ENCODE peak calls at places on chromosomes 13 and 19, in four cellular contexts. P is psoas muscle, B is A549, N is right lobe of liver. V is an unnamed sample.

GRCh38 chr13:36531746-36532486 is 99.6 kb downstream of the CCNA1 start:
- DNase-seq in B (no peak), N (no peak), P (no peak), V (no peak)

GRCh38 chr13:33519561-33520479 is 234.3 kb upstream of the STARD13 start:
- DNase-seq in B (no peak), N (no peak), P (no peak), V (no peak)

GRCh38 chr19:29129148-29129547 is 83.8 kb downstream of the UQCRFS1 start:
- DNase-seq in N (no peak), P (no peak), B (no peak), V (no peak)

GRCh38 chr19:7748756-7749155 is 1.4 kb upstream of the CD209 start:
- DNase-seq in B (no peak), N (no peak), P (no peak), V (no peak)

GRCh38 chr13:44142540-44142867 is 231.1 kb upstream of the SERP2 start:
- DNase-seq in P (no peak), N (no peak), B (peak), V (no peak)

GRCh38 chr19:17292301-17293074 is 10.7 kb downstream of the ABHD8 start:
- DNase-seq in B (peak), N (peak), P (peak), V (peak)

GRCh38 chr19:44883962-44884361 is 7.1 kb upstream of the TOMM40 start:
- DNase-seq in N (no peak), B (no peak), P (no peak), V (no peak)

GRCh38 chr13:23630349-23631093 is 60.3 kb downstream of the TNFRSF19 start:
- DNase-seq in N (no peak), P (no peak), B (no peak), V (no peak)

GRCh38 chr19:3062165-3063105 is at the start of gene TLE5:
- DNase-seq in P (peak), N (peak), B (no peak), V (no peak)

GRCh38 chr19:12527034-12527836 is 24.0 kb downstream of the ZNF564 start:
- DNase-seq in B (no peak), P (no peak), N (no peak), V (no peak)

GRCh38 chr13:91311491-91311890 is 36.0 kb upstream of the MIR17HG start:
- DNase-seq in P (no peak), B (no peak), N (no peak), V (no peak)

GRCh38 chr13:25186187-25186586 is 14.1 kb upstream of the AMER2 start:
- DNase-seq in B (no peak), N (no peak), P (no peak), V (no peak)

GRCh38 chr19:13588953-13589833 is 82.9 kb upstream of the CACNA1A start:
- DNase-seq in P (peak), N (peak), B (peak), V (peak)

GRCh38 chr19:50344661-50345318 is 15.6 kb upstream of the KCNC3 start:
- DNase-seq in B (no peak), N (no peak), P (no peak), V (no peak)

DNA sequence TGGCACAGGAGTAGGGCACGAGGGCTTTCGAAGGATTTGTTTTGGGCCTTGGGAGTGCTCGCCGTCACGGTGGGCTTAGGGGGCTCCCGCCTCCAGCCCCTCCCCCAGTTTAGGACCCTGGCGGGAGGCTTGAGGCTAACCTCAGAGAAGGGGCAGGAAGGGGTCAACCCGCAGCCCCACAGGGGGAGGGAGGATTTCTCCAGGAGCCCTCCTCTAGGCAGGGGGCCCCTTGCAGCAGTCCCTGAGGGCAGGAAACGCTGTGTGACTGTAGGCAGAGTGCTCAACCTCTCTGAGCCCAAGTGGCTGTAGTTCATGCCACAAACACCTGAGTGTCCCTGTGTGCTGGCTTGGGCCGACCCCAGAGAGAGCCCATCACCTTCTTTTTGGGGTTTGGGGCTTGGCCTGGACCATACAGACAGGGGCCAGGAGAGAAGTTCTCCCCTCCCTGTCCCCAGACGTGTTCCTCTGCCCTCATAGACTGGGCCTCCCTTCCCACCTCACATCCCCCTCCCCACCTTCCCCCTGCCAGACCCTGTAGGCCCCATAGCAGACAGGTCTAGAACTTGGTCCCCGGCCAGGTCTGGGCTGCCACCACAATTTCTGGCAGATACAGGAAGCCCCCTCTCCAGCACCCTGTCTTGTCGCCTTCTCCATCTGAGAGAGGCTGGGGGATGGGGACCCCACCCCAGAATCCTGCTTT is 8.1 kb downstream of the ISYNA1 start:
- DNase-seq in N (no peak), B (no peak), P (no peak), V (no peak)
- H3K4me3 ChIP-seq in N (no peak), B (peak), P (peak), V (no peak)

GRCh38 chr19:51607077-51607476 is 23.1 kb downstream of the SIGLEC5 start:
- DNase-seq in P (no peak), N (no peak), B (no peak), V (no peak)
- H3K4me3 ChIP-seq in P (no peak), N (no peak), B (no peak), V (no peak)

GRCh38 chr13:111614613-111615012 is 294.2 kb downstream of the TEX29 start:
- DNase-seq in N (peak), B (no peak), P (no peak), V (no peak)
- H3K4me3 ChIP-seq in N (no peak), B (no peak), P (no peak), V (no peak)

GRCh38 chr13:40660270-40660669 is 6.2 kb downstream of the FOXO1 start:
- DNase-seq in N (no peak), P (no peak), B (no peak), V (no peak)

GRCh38 chr13:40662866-40663265 is 3.6 kb downstream of the FOXO1 start:
- DNase-seq in B (no peak), P (no peak), N (no peak), V (no peak)

GRCh38 chr13:40657307-40657706 is 9.1 kb downstream of the FOXO1 start:
- DNase-seq in P (no peak), N (no peak), B (no peak), V (no peak)

GRCh38 chr13:40657961-40658360 is 8.5 kb downstream of the FOXO1 start:
- DNase-seq in N (no peak), P (no peak), B (no peak), V (no peak)

DNA sequence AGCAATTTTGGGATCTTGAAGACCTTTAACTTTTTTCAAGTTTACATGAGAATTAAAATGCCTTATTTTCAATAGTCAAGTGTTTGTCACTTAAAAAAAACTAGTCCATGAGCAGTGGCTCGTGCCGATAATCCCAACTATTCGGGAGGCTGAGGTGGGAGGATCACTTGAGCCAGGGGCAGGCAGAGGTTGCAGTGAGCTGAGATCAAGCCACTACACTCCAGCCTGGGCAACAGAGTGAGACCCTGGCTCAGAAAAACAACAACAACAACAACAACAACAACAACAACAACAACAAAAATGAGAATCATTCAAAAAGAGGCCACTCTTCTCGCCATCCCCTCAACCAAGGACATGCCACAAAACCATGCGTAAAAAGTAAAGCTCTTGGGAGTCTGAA is 5.7 kb downstream of the FOXO1 start:
- DNase-seq in P (no peak), N (no peak), B (no peak), V (no peak)
- H3K4me3 ChIP-seq in P (peak), N (no peak), B (no peak), V (no peak)

GRCh38 chr13:20387441-20387971 is 138.2 kb downstream of the CRYL1 start:
- DNase-seq in N (no peak), B (no peak), P (no peak), V (no peak)

GRCh38 chr13:20390526-20391175 is 135.0 kb downstream of the CRYL1 start:
- DNase-seq in P (no peak), B (no peak), N (no peak), V (no peak)

GRCh38 chr13:20389696-20390525 is 135.7 kb downstream of the CRYL1 start:
- DNase-seq in P (no peak), N (no peak), B (no peak), V (no peak)

GRCh38 chr13:20387006-20387405 is 138.7 kb downstream of the CRYL1 start:
- DNase-seq in P (no peak), B (no peak), N (no peak), V (no peak)

DNA sequence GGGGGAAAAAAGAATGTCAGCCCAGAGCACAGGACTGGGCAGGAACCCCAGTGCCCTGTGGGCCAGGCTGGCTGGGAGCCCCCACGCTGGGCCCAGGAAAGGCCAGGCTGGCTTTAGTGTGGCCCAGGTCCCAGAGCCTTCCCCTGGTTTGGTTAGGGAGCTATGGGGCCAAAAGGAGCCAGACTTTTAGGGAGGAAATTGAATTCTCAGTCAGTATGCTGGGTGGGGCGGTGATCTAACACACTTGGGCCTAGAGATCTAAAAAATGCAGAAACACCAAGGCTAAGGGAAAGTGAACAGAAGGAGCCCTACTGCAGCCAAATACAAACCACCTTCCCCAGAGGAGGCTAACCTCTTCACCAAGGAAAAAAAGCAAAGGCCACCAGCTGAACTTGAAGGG is 137.5 kb downstream of the CRYL1 start:
- DNase-seq in N (no peak), B (no peak), P (no peak), V (no peak)
- H3K4me3 ChIP-seq in N (no peak), B (no peak), P (no peak), V (no peak)

GRCh38 chr19:2043864-2044708 is 7.0 kb downstream of the MKNK2 start:
- DNase-seq in B (no peak), N (peak), P (peak), V (no peak)
- H3K4me3 ChIP-seq in B (no peak), N (no peak), P (no peak), V (no peak)

GRCh38 chr13:95643471-95643813 is 1.1 kb downstream of the DZIP1 start:
- DNase-seq in P (no peak), N (no peak), B (no peak), V (no peak)
- H3K4me3 ChIP-seq in P (peak), N (peak), B (peak), V (peak)

GRCh38 chr13:49498211-49498610 is 2.5 kb downstream of the PHF11 start:
- DNase-seq in B (no peak), N (no peak), P (no peak), V (no peak)

GRCh38 chr13:49497272-49497671 is 1.5 kb downstream of the PHF11 start:
- DNase-seq in P (no peak), B (no peak), N (no peak), V (no peak)

GRCh38 chr13:49495783-49496762 is at the start of gene PHF11:
- DNase-seq in P (peak), B (peak), N (peak), V (no peak)

GRCh38 chr13:49499889-49500660 is 4.3 kb downstream of the PHF11 start:
- DNase-seq in B (no peak), N (no peak), P (no peak), V (no peak)

GRCh38 chr13:49494645-49495044 is 1.1 kb upstream of the PHF11 start:
- DNase-seq in B (no peak), N (no peak), P (no peak), V (no peak)
- H3K4me3 ChIP-seq in B (peak), N (peak), P (peak), V (peak)

DNA sequence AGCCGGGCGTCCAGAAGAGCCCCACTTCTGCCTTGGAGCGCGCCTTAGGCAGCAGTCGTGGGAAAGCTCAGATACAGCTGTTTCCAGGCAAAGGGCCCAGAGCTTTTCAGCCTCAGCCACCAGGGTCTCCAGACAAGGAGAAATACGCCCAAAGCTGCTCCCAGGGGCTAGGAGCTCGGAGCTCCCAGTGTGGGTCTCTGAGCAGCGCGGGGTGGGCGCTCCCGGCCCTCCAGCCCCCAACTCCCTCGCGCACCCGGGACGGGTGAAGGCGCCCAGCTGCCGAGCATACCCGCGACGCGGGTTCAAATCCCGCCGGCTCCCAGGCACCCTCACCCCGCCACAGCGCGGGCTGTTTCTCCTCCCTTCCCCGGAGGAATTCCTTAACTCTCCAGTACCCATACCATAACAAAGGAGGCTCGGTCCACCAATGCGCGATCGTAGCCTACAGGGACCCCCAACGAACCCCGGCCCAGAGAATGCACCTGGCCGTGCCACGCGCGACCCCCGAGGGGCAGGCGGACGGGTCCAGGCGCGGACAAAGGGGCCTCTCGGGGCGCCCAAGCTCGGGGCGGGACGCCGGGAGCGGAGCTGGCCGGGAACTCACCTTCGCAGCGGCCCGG is 507 bp downstream of the COL4A1 start:
- DNase-seq in P (no peak), N (no peak), B (no peak), V (no peak)
- H3K4me3 ChIP-seq in P (peak), N (peak), B (peak), V (peak)

DNA sequence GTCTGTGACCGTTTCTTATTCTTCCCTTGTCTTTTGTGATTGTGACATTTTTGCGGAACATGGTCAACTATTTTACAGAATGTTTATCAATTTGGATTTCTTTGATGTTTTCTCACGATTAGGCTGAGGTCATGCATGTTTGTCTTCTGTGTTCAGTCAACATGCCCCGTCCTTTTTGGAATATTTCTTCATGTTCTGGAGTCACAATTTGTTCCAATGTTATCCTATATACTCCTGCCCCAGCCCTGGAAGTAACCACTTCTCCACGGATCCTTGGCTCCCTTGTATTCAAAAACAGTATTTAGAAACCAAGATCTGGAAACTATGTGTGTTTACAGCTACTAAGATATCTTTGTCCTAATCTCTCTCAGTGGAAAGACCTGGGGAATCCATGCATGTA is 9.6 kb downstream of the CARD8 start:
- DNase-seq in N (no peak), P (no peak), B (no peak), V (no peak)
- H3K4me3 ChIP-seq in N (no peak), P (peak), B (no peak), V (no peak)

V was measured in Panc1.